ENCODE peak calls at places on chromosomes 7 and 10, in six cellular contexts. J is GM23338, O is SK-N-SH, G is PC-3, D is GM23248, I is MM.1S. C is an unnamed sample.

GRCh38 chr7:35389636-35390035 is 135.7 kb upstream of the TBX20 start:
- DNase-seq in J (no peak), O (no peak), G (peak; percentile 79), D (no peak), I (no peak), C (no peak)

GRCh38 chr10:934746-935406 is 3.4 kb upstream of the LARP4B start:
- DNase-seq in J (no peak), O (no peak), G (no peak), D (no peak), I (no peak), C (no peak)

GRCh38 chr10:133142523-133143199 is 17.4 kb upstream of the KNDC1 start:
- DNase-seq in J (no peak), O (no peak), G (no peak), D (no peak), I (no peak), C (no peak)

GRCh38 chr10:7558036-7558435 is 108.7 kb downstream of the ITIH5 start:
- DNase-seq in J (no peak), O (no peak), G (no peak), D (no peak), I (no peak), C (no peak)

GRCh38 chr10:48750019-48750418 is 65.3 kb downstream of the WDFY4 start:
- DNase-seq in J (no peak), O (no peak), G (no peak), D (no peak), I (no peak), C (no peak)

GRCh38 chr10:98414932-98415709 is at the start of gene PYROXD2:
- DNase-seq in J (peak; percentile 84), O (peak; percentile 88), G (peak; percentile 91), D (peak; percentile 94), I (peak; percentile 76), C (peak; percentile 76)

GRCh38 chr7:15461576-15461975 is 100.2 kb downstream of the AGMO start:
- DNase-seq in J (no peak), O (no peak), G (peak; percentile 57), D (peak; percentile 84), I (no peak), C (no peak)

GRCh38 chr7:149598721-149599308 is 101.2 kb upstream of the ZNF746 start:
- DNase-seq in J (peak; percentile 70), O (peak; percentile 51), G (peak; percentile 69), D (peak; percentile 64), I (peak; percentile 18), C (peak; percentile 68)

GRCh38 chr7:64889686-64890162 is 13.3 kb upstream of the ZNF273 start:
- DNase-seq in J (peak; percentile 29), O (peak; percentile 14), G (no peak), D (no peak), I (no peak), C (no peak)

GRCh38 chr10:83522881-83523386 is 616.4 kb upstream of the GHITM start:
- DNase-seq in J (no peak), O (peak; percentile 29), G (no peak), D (no peak), I (no peak), C (no peak)

GRCh38 chr7:7221602-7222038 is 39.3 kb downstream of the C1GALT1 start:
- DNase-seq in J (no peak), O (peak; percentile 60), G (peak; percentile 58), D (peak; percentile 88), I (no peak), C (no peak)

GRCh38 chr7:132115758-132116157 is 460.5 kb downstream of the PLXNA4 start:
- DNase-seq in J (no peak), O (no peak), G (peak; percentile 1), D (no peak), I (no peak), C (no peak)

GRCh38 chr7:128019330-128019729 is 11.9 kb downstream of the LRRC4 start:
- DNase-seq in J (peak; percentile 73), O (no peak), G (no peak), D (no peak), I (no peak), C (peak; percentile 59)

GRCh38 chr7:41877118-41877517 is 174.2 kb upstream of the INHBA start:
- DNase-seq in J (peak; percentile 9), O (no peak), G (no peak), D (no peak), I (no peak), C (no peak)

GRCh38 chr10:71621783-71622526 is 97.6 kb downstream of the C10orf105 start:
- DNase-seq in J (peak; percentile 57), O (no peak), G (peak; percentile 65), D (peak; percentile 71), I (no peak), C (peak; percentile 53)

GRCh38 chr7:55277916-55278315 is 87.2 kb upstream of the LANCL2 start:
- DNase-seq in J (no peak), O (no peak), G (no peak), D (no peak), I (no peak), C (no peak)

GRCh38 chr10:42998481-42999384 is 78.1 kb upstream of the RET start:
- DNase-seq in J (no peak), O (peak; percentile 37), G (no peak), D (no peak), I (no peak), C (no peak)

GRCh38 chr7:82343-83155 is 109.8 kb upstream of the FAM20C start:
- DNase-seq in J (peak; percentile 58), O (peak; percentile 59), G (no peak), D (no peak), I (no peak), C (peak; percentile 29)

GRCh38 chr7:117097860-117098259 is 144.6 kb downstream of the ST7 start:
- DNase-seq in J (no peak), O (no peak), G (no peak), D (no peak), I (no peak), C (no peak)

GRCh38 chr10:99560277-99561126 is 27.8 kb downstream of the NKX2-3 start:
- DNase-seq in J (peak; percentile 94), O (peak; percentile 56), G (peak; percentile 60), D (peak; percentile 68), I (peak; percentile 12), C (peak; percentile 88)

GRCh38 chr10:99558708-99559107 is 26.0 kb downstream of the NKX2-3 start:
- DNase-seq in J (no peak), O (no peak), G (no peak), D (no peak), I (no peak), C (no peak)

GRCh38 chr10:99564361-99564760 is 31.6 kb downstream of the NKX2-3 start:
- DNase-seq in J (no peak), O (no peak), G (no peak), D (no peak), I (no peak), C (no peak)

GRCh38 chr10:99565166-99565565 is 32.4 kb downstream of the NKX2-3 start:
- DNase-seq in J (no peak), O (no peak), G (no peak), D (peak; percentile 36), I (no peak), C (no peak)

GRCh38 chr10:99562631-99563030 is 29.9 kb downstream of the NKX2-3 start:
- DNase-seq in J (no peak), O (no peak), G (no peak), D (no peak), I (no peak), C (no peak)
- TF ChIP-seq EZH2phosphoT487 in J (no peak), O (no peak), G (no peak), D (no peak), I (no peak), C (no peak)

GRCh38 chr10:101783736-101784118 is 481 bp upstream of the NPM3 start:
- DNase-seq in J (peak; percentile 50), O (no peak), G (no peak), D (peak; percentile 53), I (no peak), C (peak; percentile 74)

GRCh38 chr10:101781984-101782810 is 1.0 kb downstream of the NPM3 start:
- DNase-seq in J (no peak), O (peak; percentile 28), G (no peak), D (no peak), I (no peak), C (no peak)

GRCh38 chr10:101781655-101781983 is 1.6 kb downstream of the NPM3 start:
- DNase-seq in J (no peak), O (peak; percentile 10), G (no peak), D (no peak), I (no peak), C (no peak)

GRCh38 chr10:101784558-101784957 is 1.3 kb upstream of the NPM3 start:
- DNase-seq in J (no peak), O (no peak), G (no peak), D (no peak), I (no peak), C (no peak)

GRCh38 chr10:101782811-101783735 is at the start of gene NPM3:
- DNase-seq in J (peak; percentile 98), O (peak; percentile 94), G (peak; percentile 64), D (peak; percentile 95), I (peak; percentile 87), C (peak; percentile 96)
- H3K4me1 ChIP-seq in J (peaks cover 43% of the 10 kb centered on the region), O (peaks cover 23% of the 10 kb centered on the region), G (peaks cover 20% of the 10 kb centered on the region), D (peaks cover 8% of the 10 kb centered on the region), I (peaks cover 17% of the 10 kb centered on the region), C (peaks cover 36% of the 10 kb centered on the region)

GRCh38 chr10:4889959-4890358 is 64.0 kb downstream of the AKR1E2 start:
- DNase-seq in J (no peak), O (no peak), G (no peak), D (no peak), I (no peak), C (no peak)
- H3F3A ChIP-seq in J (no peaks in the 10 kb centered on the region), O (no peaks in the 10 kb centered on the region), G (no peaks in the 10 kb centered on the region), D (no peaks in the 10 kb centered on the region), I (no peaks in the 10 kb centered on the region), C (no peaks in the 10 kb centered on the region)

GRCh38 chr10:91813251-91813650 is 15.0 kb downstream of the TNKS2 start:
- DNase-seq in J (no peak), O (no peak), G (no peak), D (no peak), I (no peak), C (no peak)

GRCh38 chr10:91820144-91820543 is 21.9 kb downstream of the TNKS2 start:
- DNase-seq in J (no peak), O (no peak), G (no peak), D (no peak), I (no peak), C (no peak)

DNA sequence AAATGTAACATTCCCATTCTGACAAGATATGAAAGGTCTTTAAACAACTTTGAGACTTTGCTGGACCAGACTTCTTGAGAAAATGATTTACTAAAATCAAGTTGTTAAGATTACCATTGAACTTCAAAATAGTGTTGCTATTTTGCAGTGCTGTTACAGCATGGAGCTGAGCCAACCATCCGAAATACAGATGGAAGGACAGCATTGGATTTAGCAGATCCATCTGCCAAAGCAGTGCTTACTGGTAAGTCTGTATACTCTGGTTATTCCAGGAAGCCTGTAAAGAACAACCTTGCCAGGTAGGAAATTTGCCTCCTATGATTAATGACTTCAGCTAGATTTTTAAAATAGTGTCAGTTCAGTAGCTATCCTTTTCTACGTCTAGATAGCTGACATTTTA is 18.8 kb downstream of the TNKS2 start:
- DNase-seq in J (no peak), O (no peak), G (no peak), D (no peak), I (no peak), C (no peak)
- TF ChIP-seq EZH2phosphoT487 in J (no peak), O (no peak), G (no peak), D (no peak), I (no peak), C (no peak)

C was measured in neural progenitor cell.